ENCODE peak calls at places on chromosomes 13 and 19, in four cellular contexts. N is K562, I is SK-N-SH, C is HepG2. S is an unnamed sample. For H3K27me3, the result is how much of the 10 kb centered on the place peaks cover.

GRCh38 chr13:113123226-113124150 is 889 bp downstream of the F10 start:
- DNase-seq in N (peak), I (peak), C (peak), S (no peak)

GRCh38 chr19:5228932-5229777 is 111.5 kb downstream of the PTPRS start:
- DNase-seq in N (no peak), I (no peak), C (no peak), S (no peak)

GRCh38 chr13:51935326-51936171 is 73.8 kb downstream of the CCDC70 start:
- DNase-seq in N (peak), I (peak), C (no peak), S (peak)

GRCh38 chr19:31418055-31418454 is 68.8 kb upstream of the TSHZ3 start:
- DNase-seq in N (no peak), I (no peak), C (no peak), S (no peak)

GRCh38 chr13:102517959-102518358 is 78.8 kb upstream of the TPP2 start:
- DNase-seq in N (no peak), I (peak), C (no peak), S (no peak)

GRCh38 chr19:28727835-28728159 is 485.2 kb downstream of the UQCRFS1 start:
- DNase-seq in N (no peak), I (no peak), C (no peak), S (no peak)

GRCh38 chr19:47324502-47324901 is 7.5 kb upstream of the C5AR2 start:
- DNase-seq in N (no peak), I (no peak), C (no peak), S (peak)

GRCh38 chr13:49587311-49587847 is 2.0 kb upstream of the RCBTB1 start:
- DNase-seq in N (no peak), I (no peak), C (peak), S (no peak)

GRCh38 chr13:73548444-73548843 is 489.6 kb downstream of the KLF5 start:
- DNase-seq in N (no peak), I (no peak), C (no peak), S (no peak)

GRCh38 chr13:75480691-75481175 is 1.2 kb downstream of the TBC1D4 start:
- DNase-seq in N (peak), I (peak), C (peak), S (no peak)

GRCh38 chr19:41373993-41374392 is 2.3 kb upstream of the TMEM91 start:
- DNase-seq in N (no peak), I (peak), C (no peak), S (no peak)

GRCh38 chr13:40490086-40490723 is 176.2 kb downstream of the FOXO1 start:
- DNase-seq in N (no peak), I (no peak), C (no peak), S (no peak)

GRCh38 chr13:31053098-31053497 is 108.6 kb downstream of the HSPH1 start:
- DNase-seq in N (no peak), I (no peak), C (no peak), S (no peak)

GRCh38 chr13:112947796-112948195 is 21.2 kb upstream of the MCF2L start:
- DNase-seq in N (no peak), I (no peak), C (no peak), S (no peak)

GRCh38 chr13:110835721-110836599 is 78.9 kb downstream of the ANKRD10 start:
- DNase-seq in N (no peak), I (no peak), C (no peak), S (no peak)

GRCh38 chr13:102686024-102686423 is 8.8 kb downstream of the METTL21C start:
- DNase-seq in N (no peak), I (no peak), C (no peak), S (no peak)

GRCh38 chr19:50844296-50844935 is 10.3 kb upstream of the KLK3 start:
- DNase-seq in N (no peak), I (no peak), C (no peak), S (no peak)

GRCh38 chr13:66009241-66009640 is 1220.9 kb downstream of the PCDH9 start:
- DNase-seq in N (no peak), I (no peak), C (no peak), S (no peak)

GRCh38 chr19:46786236-46787039 is 2.0 kb downstream of the SLC1A5 start:
- DNase-seq in N (peak), I (peak), C (peak), S (peak)

GRCh38 chr13:23822252-23822824 is 66.9 kb downstream of the MIPEP start:
- DNase-seq in N (no peak), I (no peak), C (no peak), S (no peak)

GRCh38 chr13:36750461-36750860 is 68.6 kb upstream of the RFXAP start:
- DNase-seq in N (no peak), I (no peak), C (no peak), S (no peak)

GRCh38 chr19:30567535-30568232 is 195.5 kb downstream of the ZNF536 start:
- DNase-seq in N (no peak), I (peak), C (no peak), S (no peak)

GRCh38 chr13:75271851-75272250 is 210.1 kb downstream of the TBC1D4 start:
- DNase-seq in N (no peak), I (no peak), C (no peak), S (no peak)

GRCh38 chr19:33245948-33246728 is 20.5 kb upstream of the SLC7A10 start:
- DNase-seq in N (no peak), I (peak), C (no peak), S (no peak)

GRCh38 chr13:27967736-27968315 is 1.3 kb downstream of the CDX2 start:
- DNase-seq in N (no peak), I (peak), C (no peak), S (no peak)

GRCh38 chr13:36343766-36344165 is 2.4 kb downstream of the SPART start:
- DNase-seq in N (no peak), I (no peak), C (no peak), S (no peak)

GRCh38 chr19:54558339-54558738 is 15.3 kb upstream of the LILRA2 start:
- DNase-seq in N (no peak), I (no peak), C (no peak), S (no peak)

GRCh38 chr13:96779691-96780090 is 214.6 kb downstream of the OXGR1 start:
- DNase-seq in N (no peak), I (no peak), C (no peak), S (no peak)

GRCh38 chr13:67935655-67936054 is 705.5 kb upstream of the PCDH9 start:
- DNase-seq in N (no peak), I (no peak), C (no peak), S (no peak)

GRCh38 chr13:109804654-109805053 is 18.3 kb upstream of the IRS2 start:
- DNase-seq in N (peak), I (no peak), C (no peak), S (no peak)

GRCh38 chr19:32646556-32646955 is 28.4 kb downstream of the ANKRD27 start:
- DNase-seq in N (no peak), I (no peak), C (no peak), S (no peak)

GRCh38 chr13:36341718-36342117 is 4.5 kb downstream of the SPART start:
- DNase-seq in N (no peak), I (no peak), C (no peak), S (no peak)

GRCh38 chr19:39416626-39417120 is 4.2 kb downstream of the PLEKHG2 start:
- DNase-seq in N (no peak), I (no peak), C (no peak), S (no peak)

GRCh38 chr13:42594577-42595571 is 20.9 kb downstream of the TNFSF11 start:
- DNase-seq in N (peak), I (peak), C (peak), S (peak)

GRCh38 chr19:9936151-9937000 is at the start of gene OLFM2:
- DNase-seq in N (peak), I (peak), C (no peak), S (no peak)

GRCh38 chr19:9934132-9934950 is 2.0 kb downstream of the OLFM2 start:
- DNase-seq in N (peak), I (peak), C (peak), S (peak)

GRCh38 chr19:9932835-9933234 is 3.5 kb downstream of the OLFM2 start:
- DNase-seq in N (no peak), I (no peak), C (no peak), S (no peak)

GRCh38 chr19:9937001-9937411 is 691 bp upstream of the OLFM2 start:
- DNase-seq in N (no peak), I (peak), C (no peak), S (no peak)

GRCh38 chr19:9935409-9936062 is 779 bp downstream of the OLFM2 start:
- DNase-seq in N (no peak), I (peak), C (no peak), S (no peak)
- H3K27me3 ChIP-seq in N (under half), I (under half), C (under half), S (under half)

DNA sequence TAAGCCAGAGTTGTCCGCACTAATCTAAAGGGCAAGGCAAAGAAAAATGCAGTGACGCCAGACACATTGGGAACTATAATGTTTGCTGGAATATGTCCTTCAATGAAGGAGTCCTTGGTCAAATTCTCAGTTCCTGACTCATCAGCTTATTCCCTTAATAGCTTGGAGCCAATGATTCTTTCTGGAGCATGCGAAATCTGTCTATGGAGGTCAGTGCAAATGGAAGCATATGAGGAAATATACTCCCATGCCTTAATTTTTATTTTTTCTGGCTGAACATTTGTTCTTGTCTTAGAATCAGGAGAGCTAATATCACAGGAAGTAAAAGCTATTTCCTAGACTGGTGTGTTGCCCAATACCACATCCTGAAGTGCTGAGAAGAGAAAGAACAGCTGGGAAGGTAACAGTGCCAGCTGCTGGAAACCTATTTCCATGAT is 289.8 kb upstream of the SPRY2 start:
- DNase-seq in N (no peak), I (no peak), C (no peak), S (peak)
- TF ChIP-seq GABPA in N (no peak), I (no peak), C (no peak), S (no peak)

GRCh38 chr13:25365720-25366235 is 6.0 kb upstream of the ATP8A2 start:
- DNase-seq in N (no peak), I (no peak), C (no peak), S (no peak)

GRCh38 chr13:25371608-25372274 is at the start of gene ATP8A2:
- DNase-seq in N (peak), I (peak), C (no peak), S (no peak)

GRCh38 chr13:25372275-25373081 is 704 bp downstream of the ATP8A2 start:
- DNase-seq in N (peak), I (peak), C (no peak), S (no peak)

GRCh38 chr13:25375727-25376358 is 4.1 kb downstream of the ATP8A2 start:
- DNase-seq in N (peak), I (peak), C (peak), S (peak)

GRCh38 chr13:25371158-25371557 is 616 bp upstream of the ATP8A2 start:
- DNase-seq in N (no peak), I (no peak), C (no peak), S (no peak)
- H3K27me3 ChIP-seq in N (under half), I (half or more), C (under half), S (half or more)

DNA sequence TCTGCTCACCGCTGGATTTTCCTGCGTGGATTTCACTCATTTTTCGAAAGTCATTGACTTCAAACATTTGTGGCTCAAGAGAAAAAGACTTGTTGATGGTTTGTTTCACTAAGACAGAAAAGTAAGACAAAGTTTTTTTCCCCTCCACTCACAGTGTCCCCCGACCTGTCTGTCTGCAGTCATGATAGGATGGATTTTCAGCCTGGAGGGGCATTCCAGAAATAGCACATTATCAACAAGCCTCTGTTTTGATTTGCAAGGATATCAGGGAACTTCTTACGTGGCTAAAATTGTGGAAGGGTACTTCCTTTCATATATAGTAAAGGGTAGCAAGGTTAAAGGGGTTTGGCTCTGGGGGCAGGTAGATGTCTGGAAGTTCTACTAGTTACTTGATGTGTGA is 11.8 kb downstream of the SOX21 start:
- DNase-seq in N (no peak), I (no peak), C (no peak), S (no peak)
- TF ChIP-seq GABPA in N (no peak), I (no peak), C (no peak), S (no peak)

GRCh38 chr13:83878691-83879410 is 3.4 kb downstream of the SLITRK1 start:
- DNase-seq in N (no peak), I (no peak), C (no peak), S (no peak)

GRCh38 chr13:83881917-83882625 is at the start of gene SLITRK1:
- DNase-seq in N (peak), I (peak), C (no peak), S (no peak)

GRCh38 chr13:83881031-83881727 is 1.1 kb downstream of the SLITRK1 start:
- DNase-seq in N (no peak), I (no peak), C (no peak), S (no peak)

GRCh38 chr13:83879431-83880171 is 2.7 kb downstream of the SLITRK1 start:
- DNase-seq in N (no peak), I (no peak), C (no peak), S (no peak)

GRCh38 chr13:83880275-83881027 is 1.8 kb downstream of the SLITRK1 start:
- DNase-seq in N (no peak), I (no peak), C (no peak), S (no peak)
- H3K27me3 ChIP-seq in N (under half), I (under half), C (under half), S (under half)

DNA sequence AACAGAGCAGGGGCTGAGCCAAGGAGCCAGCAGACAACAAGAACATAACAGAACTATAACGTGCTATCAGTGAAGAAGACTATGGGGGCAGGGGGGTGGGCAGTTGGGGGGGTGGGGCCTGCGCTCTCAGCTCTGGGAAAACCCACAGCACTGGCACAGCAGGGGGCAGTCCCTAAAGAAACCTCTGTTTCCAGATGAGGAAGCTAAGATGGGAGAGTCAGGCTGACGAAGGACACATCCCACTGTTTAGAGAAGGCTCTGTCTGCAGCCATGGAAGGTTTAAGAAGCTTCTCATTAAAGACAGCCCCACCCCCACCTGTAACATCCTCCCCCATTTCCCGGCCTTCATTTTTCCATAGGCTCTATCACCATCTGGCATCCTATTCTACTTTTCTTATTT is 7.1 kb upstream of the DOCK9 start:
- DNase-seq in N (peak), I (no peak), C (no peak), S (no peak)
- TF ChIP-seq GABPA in N (no peak), I (no peak), C (no peak), S (no peak)

DNA sequence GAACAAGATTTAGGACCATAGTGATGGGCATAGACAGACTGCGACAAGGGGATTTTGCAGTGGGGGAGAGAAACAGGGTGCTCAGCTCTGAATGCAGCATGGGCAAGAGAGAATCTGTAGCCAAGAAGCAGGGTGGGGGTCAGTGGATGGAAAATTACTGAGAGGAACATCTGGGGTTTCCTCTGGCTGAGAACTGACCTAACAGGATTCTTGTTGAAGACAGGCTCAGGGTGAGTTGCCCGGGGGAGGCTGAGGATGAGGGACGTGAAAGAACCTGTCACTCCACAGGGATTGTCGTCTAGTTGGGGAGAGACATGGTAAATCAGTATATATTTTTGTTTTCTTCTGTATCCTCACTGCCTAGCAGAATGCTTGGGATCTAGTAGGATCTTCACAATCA is 118.7 kb upstream of the PEG3 start:
- DNase-seq in N (no peak), I (no peak), C (no peak), S (no peak)
- H3K27me3 ChIP-seq in N (under half), I (under half), C (under half), S (under half)

DNA sequence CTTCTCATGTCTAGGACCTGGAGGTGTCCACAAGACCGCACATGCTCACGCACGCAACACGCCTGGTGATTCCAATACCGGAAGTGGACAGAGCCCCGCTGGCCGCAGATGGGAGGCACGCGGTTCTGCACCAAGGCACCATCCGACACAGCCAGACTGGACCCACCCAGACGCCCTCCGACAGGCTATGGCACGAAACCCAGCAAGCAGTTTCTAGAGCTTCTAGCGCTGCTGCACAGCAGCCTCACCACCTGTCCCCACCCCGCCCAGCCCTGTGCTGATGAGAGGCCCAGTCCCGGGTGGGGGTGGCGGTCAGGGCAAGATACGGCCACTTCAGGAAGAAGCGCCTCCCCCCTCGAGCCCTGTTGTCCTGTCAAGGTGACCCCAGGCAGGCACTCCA is 11.4 kb downstream of the LSM4 start:
- DNase-seq in N (no peak), I (no peak), C (no peak), S (no peak)
- TF ChIP-seq GABPA in N (no peak), I (no peak), C (no peak), S (no peak)